ENCODE peak calls at places on chromosomes 11 and 22, in four cellular contexts. Z, F, U and D are unnamed samples.

GRCh38 chr11:63866211-63866610 is 27.3 kb downstream of the MARK2 start:
- DNase-seq in F (no peak), U (no peak), Z (peak), D (no peak)

GRCh38 chr11:116537736-116538135 is 235.1 kb downstream of the BUD13 start:
- DNase-seq in Z (no peak), F (no peak), U (no peak), D (no peak)

GRCh38 chr11:34145073-34145472 is 39.6 kb downstream of the NAT10 start:
- DNase-seq in F (no peak), Z (peak), U (no peak), D (no peak)

GRCh38 chr11:28674432-28675076 is 566.4 kb downstream of the METTL15 start:
- DNase-seq in F (no peak), Z (no peak), U (no peak), D (peak)

GRCh38 chr11:61551630-61552029 is 29.2 kb downstream of the SYT7 start:
- DNase-seq in Z (no peak), U (no peak), F (no peak), D (no peak)

GRCh38 chr22:28034760-28035401 is 115.8 kb upstream of the PITPNB start:
- DNase-seq in Z (no peak), F (peak), U (no peak), D (no peak)

GRCh38 chr11:66749091-66749490 is 20.1 kb upstream of the SPTBN2 start:
- DNase-seq in Z (no peak), F (no peak), U (no peak), D (no peak)

GRCh38 chr11:65663634-65664200 is 1.0 kb upstream of the RELA start:
- DNase-seq in F (peak), U (no peak), Z (no peak), D (peak)

GRCh38 chr11:64211181-64211872 is 4.8 kb downstream of the FERMT3 start:
- DNase-seq in F (no peak), Z (no peak), U (no peak), D (no peak)

DNA sequence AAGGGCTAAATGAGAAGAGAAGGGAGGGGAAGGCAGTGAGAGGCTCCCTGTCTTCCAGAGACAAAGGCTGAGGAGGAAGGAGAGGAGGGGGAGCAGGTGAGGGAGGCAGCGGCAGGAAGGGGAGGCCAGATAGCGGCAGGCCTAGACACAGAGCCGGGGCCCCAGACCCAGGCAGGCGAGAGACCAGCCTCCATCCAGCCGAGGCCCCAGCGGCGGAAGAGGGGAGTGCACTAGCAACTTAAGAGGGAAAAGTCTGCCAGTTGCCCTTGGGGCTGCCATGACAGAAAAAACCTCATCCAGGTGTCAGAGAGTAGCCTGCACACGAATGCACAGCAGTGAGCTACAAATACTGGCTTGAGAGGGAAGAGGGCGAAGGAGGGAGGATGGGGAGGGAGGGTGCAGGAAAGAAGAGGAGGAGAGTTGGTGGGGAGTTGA is 46.7 kb downstream of the IGLL1 start:
- DNase-seq in F (peak), U (peak), Z (no peak), D (peak)
- TF ChIP-seq FOXM1 in F (no peak), U (no peak), Z (no peak), D (no peak)

GRCh38 chr22:50612715-50613221 is 12.2 kb downstream of the MAPK8IP2 start:
- DNase-seq in Z (no peak), U (no peak), F (peak), D (peak)
- TF ChIP-seq SP1 in Z (no peak), U (no peak), F (no peak), D (no peak)

DNA sequence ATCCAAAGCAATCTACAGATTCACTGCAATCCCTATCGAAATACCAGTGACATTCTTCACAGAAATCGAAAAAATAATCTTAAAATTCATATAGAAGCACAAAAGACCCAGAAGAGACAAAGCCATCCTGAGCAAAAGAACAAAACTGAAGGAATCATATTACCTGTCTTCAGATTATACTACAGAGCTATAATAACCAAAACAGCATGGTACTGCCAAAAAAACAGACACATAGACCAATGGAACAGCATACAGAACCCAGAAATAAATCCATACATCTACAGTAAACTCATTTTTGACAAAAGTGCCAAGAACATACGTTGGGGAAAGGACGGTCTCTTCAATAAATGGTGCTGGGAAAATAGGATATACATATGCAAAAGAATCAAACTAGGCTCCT is 18.9 kb downstream of the RRP8 start:
- DNase-seq in Z (no peak), U (no peak), F (no peak), D (no peak)
- TF ChIP-seq FOXM1 in Z (no peak), U (no peak), F (no peak), D (no peak)

GRCh38 chr11:72381584-72382090 is 52.7 kb downstream of the CLPB start:
- DNase-seq in F (no peak), U (no peak), Z (no peak), D (no peak)

GRCh38 chr11:72377596-72377995 is 56.7 kb downstream of the CLPB start:
- DNase-seq in Z (no peak), F (no peak), U (no peak), D (no peak)

GRCh38 chr11:72379384-72380131 is 54.8 kb downstream of the CLPB start:
- DNase-seq in F (no peak), Z (no peak), U (no peak), D (no peak)

GRCh38 chr11:72380132-72380503 is 54.2 kb downstream of the CLPB start:
- DNase-seq in Z (no peak), F (no peak), U (no peak), D (no peak)

DNA sequence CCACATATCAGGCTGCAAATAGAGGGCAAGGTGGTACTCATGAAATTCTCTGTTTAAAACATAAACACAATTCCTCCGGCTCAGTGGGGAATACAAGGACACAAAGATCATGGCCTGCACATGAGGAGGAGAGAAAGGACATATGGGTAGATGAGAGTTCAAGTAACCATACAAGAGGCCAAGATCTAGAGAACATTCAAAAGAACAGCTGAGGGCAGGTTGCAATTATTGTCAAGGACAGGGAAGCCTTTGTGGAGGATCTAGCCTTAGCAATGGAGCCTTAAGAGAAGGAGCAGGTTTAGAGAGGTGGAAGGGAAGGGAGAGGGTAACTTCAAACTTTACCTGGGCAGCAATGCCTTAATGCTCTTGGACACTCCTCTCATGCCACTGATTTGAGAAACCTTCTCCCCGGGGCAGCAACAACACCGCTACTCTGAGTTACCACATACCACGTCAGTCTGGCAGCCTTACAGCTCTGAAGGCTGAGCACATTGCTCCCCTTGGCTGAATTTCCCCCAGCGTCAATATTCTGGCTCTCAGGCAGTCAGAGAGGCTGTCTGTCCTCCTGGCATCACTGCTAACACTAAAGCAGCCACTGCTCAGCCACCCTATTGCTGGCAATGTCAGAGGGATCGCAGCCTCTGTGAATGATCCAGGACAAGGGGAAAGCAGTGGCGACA is 55.5 kb downstream of the CLPB start:
- DNase-seq in U (no peak), F (no peak), Z (no peak), D (no peak)
- TF ChIP-seq SP1 in U (no peak), F (no peak), Z (no peak), D (no peak)